ENCODE peak calls at places on chromosome X, in five cellular contexts. C, M, G, L and H are unnamed samples.

GRCh38 chrX:148416931-148417330 is 83.5 kb upstream of the AFF2 start:
- DNase-seq in C (no peak), M (no peak), G (no peak), L (no peak), H (no peak)

GRCh38 chrX:81174286-81174685 is 27.4 kb downstream of the HMGN5 start:
- DNase-seq in C (no peak), M (no peak), G (no peak), L (no peak), H (no peak)

GRCh38 chrX:132488092-132488749 is 617 bp downstream of the MBNL3 start:
- DNase-seq in C (no peak), M (no peak), G (no peak), L (no peak), H (no peak)

GRCh38 chrX:103919336-103919682 is 43.1 kb upstream of the TMSB15B start:
- DNase-seq in C (no peak), M (no peak), G (no peak), L (no peak), H (no peak)

GRCh38 chrX:153902388-153902787 is 2.1 kb upstream of the AVPR2 start:
- DNase-seq in C (no peak), M (no peak), G (no peak), L (no peak), H (no peak)

GRCh38 chrX:134676440-134676839 is 18.2 kb upstream of the PLAC1 start:
- DNase-seq in C (no peak), M (no peak), G (no peak), L (no peak), H (no peak)

GRCh38 chrX:22276781-22277180 is 4.1 kb downstream of the CBLL2 start:
- DNase-seq in C (no peak), M (no peak), G (no peak), L (no peak), H (no peak)

GRCh38 chrX:39795591-39795990 is 302.2 kb downstream of the BCOR start:
- DNase-seq in C (no peak), M (no peak), G (no peak), L (no peak), H (no peak)

GRCh38 chrX:45850775-45851433 is 650.2 kb upstream of the DIPK2B start:
- DNase-seq in C (no peak), M (peak; percentile 26), G (no peak), L (peak; percentile 66), H (no peak)

DNA sequence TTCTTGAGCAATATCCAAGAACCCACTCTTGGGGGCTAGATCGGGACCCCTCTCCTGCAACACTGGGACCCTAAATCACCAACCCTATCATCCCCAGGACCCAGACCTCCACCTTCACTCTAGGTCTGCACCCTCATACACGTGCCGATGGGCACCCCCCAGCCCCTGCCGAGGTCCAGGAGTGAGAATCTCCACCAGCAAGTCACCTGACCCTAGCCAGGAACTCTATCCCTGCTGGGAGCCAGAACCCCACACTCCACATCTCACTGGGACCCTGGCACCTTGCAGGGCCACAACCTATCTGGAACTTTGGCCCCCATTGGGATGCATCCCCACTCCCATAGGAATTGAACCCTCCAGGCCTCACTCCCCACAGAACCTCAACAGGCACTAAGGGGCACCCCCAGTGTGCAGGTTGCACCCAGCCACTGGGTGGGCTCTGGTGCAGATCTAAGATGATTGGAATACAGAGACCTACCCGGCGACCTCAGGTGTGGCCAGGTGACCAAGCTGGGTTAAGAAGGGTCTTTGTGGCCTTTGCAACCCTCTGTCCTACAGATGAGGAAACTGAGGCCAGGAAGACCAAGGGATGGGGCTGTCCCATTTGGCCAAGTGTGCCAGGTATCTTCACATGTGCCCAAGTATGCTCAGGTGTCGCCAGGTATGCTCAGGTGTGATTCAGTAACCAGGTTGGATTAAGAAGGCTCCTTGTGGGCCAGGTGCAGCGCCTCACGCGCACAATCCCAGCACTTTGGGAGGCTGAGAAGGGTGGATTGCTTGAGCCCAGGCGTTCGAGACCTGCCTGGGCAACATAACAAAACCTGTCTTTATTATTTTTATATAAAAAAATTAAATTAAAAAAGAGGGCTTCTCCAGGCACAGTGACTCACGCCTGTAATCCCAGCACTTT is 3.1 kb upstream of the DHRSX start:
- DNase-seq in C (no peak), M (no peak), G (no peak), L (peak; percentile 27), H (no peak)
- TF ChIP-seq POLR2A in C (no peak), M (no peak), G (no peak), L (no peak), H (no peak)

DNA sequence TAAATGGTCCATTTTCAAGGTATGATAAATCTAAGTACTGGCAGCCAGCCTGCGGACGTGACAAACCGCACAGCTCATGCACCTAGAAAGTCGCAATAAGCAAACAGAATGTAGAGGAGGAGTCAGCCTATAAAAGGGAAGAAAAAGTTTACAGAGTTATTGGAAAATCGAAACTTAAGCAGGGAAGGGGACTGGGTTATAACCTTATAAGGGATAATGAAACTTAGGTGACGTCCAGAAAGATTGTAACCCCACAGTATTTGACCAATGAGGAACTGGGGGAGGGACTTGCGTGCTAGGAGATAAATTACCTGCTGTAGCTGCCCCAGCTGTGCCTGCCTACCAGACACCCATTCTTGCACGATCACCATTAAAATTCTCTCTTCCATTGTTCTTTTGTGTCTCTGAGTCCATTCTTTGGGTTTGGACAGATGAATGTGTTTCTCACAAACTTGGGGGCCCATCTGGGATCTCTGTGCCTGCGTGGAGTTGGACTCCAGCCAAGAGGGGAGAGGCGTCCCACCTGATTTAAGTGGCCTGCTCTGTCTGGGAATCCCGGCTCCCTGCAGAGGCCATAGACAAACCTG is 61.0 kb downstream of the ZCCHC12 start:
- DNase-seq in C (no peak), M (no peak), G (no peak), L (no peak), H (no peak)
- TF ChIP-seq POLR2A in C (no peak), M (no peak), G (no peak), L (no peak), H (no peak)

GRCh38 chrX:100872161-100872560 is 2.0 kb downstream of the NOX1 start:
- DNase-seq in C (no peak), M (no peak), G (no peak), L (no peak), H (no peak)

GRCh38 chrX:100864967-100865366 is 9.2 kb downstream of the NOX1 start:
- DNase-seq in C (no peak), M (no peak), G (no peak), L (no peak), H (no peak)

GRCh38 chrX:100870527-100870926 is 3.6 kb downstream of the NOX1 start:
- DNase-seq in C (no peak), M (no peak), G (no peak), L (no peak), H (no peak)

GRCh38 chrX:100863326-100863854 is 10.8 kb downstream of the NOX1 start:
- DNase-seq in C (no peak), M (no peak), G (no peak), L (peak; percentile 84), H (no peak)

GRCh38 chrX:100868273-100868672 is 5.9 kb downstream of the NOX1 start:
- DNase-seq in C (no peak), M (no peak), G (no peak), L (no peak), H (no peak)
- TF ChIP-seq POLR2A in C (no peak), M (no peak), G (no peak), L (no peak), H (no peak)

DNA sequence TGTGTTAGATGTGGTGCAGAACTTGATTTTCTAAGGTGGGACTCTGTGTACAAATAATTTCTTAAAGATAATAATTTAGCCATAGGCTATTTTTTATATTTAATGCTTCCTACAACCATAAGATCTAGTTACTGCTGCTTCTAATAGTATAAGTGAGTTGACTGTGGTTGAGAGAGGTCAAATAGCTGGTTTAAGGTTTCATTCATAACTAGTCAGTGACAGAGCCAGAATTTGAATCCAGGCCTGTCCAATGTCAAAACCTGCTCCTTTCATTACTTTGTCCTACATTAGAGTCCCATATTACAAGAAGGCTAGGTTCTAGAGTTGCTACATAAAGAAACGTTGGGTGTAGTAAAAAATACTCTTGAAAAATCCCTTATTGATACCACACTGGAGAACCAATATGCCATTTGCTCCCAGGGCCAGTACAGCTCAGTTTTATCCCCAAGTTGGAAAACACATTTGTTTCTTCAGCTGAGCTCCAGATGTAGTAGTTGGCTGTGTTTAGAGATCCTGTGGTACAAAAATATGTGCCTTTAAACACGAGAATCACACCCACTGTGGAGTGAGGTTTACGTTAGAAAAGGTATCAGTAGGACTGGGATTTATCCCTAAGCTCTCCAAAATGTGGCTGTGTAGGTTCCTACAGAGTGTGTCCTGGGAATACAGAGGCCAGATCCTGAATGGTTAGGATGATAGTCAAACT is 84.3 kb downstream of the REPS2 start:
- DNase-seq in C (no peak), M (no peak), G (no peak), L (no peak), H (no peak)
- TF ChIP-seq POLR2A in C (no peak), M (no peak), G (no peak), L (no peak), H (no peak)

DNA sequence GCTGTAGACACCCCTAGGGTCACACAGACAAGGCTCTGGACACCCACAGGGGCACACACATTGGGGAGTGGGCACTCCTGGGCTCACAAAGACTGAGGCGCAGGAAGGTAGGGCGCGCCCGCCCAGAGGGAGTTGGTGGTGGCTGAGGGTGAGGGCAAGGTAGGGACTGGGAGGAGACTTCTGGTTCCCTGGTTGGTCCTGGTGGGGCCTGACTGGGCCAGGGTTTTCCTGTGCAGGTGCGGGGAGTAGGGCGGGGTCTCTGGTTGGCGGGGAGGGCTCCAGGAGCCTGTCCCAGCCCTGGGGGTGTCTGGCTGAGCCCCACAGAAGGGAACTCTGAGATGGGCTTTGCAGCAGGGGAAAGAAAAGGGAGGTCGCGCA is 6.7 kb upstream of the WAS start:
- DNase-seq in C (no peak), M (no peak), G (no peak), L (peak; percentile 66), H (no peak)
- TF ChIP-seq POLR2A in C (no peak), M (no peak), G (no peak), L (no peak), H (no peak)

GRCh38 chrX:155881158-155881993 is at the start of gene VAMP7:
- DNase-seq in C (peak; percentile 66), M (peak; percentile 81), G (peak; percentile 59), L (peak; percentile 92), H (peak; percentile 95)
- TF ChIP-seq POLR2A in C (peak; percentile 49), M (no peak), G (peak; percentile 95), L (peak; percentile 61), H (peak; percentile 30)

DNA sequence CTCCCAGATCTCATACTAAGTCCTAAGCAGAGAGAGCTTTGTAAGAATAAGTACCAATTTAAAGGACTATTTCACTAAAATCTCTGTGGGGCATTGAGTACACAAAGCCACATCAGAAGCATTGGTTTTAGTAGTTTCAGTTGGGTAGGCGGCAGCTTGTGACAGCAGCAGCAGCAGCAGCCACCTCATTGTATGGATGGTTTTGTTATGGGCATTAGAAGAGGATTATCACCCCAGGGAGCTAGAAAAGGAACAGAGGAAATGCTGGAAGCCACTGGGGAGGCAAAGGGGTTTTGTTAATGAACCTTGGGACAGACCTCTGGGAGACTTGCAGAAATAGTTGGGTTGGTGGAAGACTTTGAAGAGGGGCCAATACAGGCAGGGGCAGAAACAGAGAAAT is 93.9 kb upstream of the FRMPD3 start:
- DNase-seq in C (no peak), M (no peak), G (no peak), L (no peak), H (no peak)
- TF ChIP-seq POLR2A in C (no peak), M (no peak), G (no peak), L (no peak), H (no peak)

GRCh38 chrX:16882702-16883486 is 12.7 kb upstream of the RBBP7 start:
- DNase-seq in C (peak; percentile 50), M (peak; percentile 78), G (peak; percentile 37), L (peak; percentile 79), H (no peak)
- TF ChIP-seq POLR2A in C (no peak), M (no peak), G (no peak), L (no peak), H (no peak)